ENCODE peak calls at places on chromosome 19, in eight cellular contexts. One of them, this sample, is unnamed.

GRCh38 chr19:29532956-29533355 is 7.2 kb downstream of the VSTM2B start:
- DNase-seq in upper lobe of left lung: no peak
- DNase-seq in tibial nerve: no peak
- DNase-seq in AG09309: no peak
- DNase-seq in dorsolateral prefrontal cortex: no peak
- DNase-seq in WERI-Rb-1: no peak
- DNase-seq in mammary epithelial cell: no peak
- DNase-seq in Caco-2: peak
- DNase-seq in this sample: no peak

GRCh38 chr19:35414442-35414841 is 33.6 kb upstream of the FFAR2 start:
- DNase-seq in Caco-2: no peak
- DNase-seq in WERI-Rb-1: no peak
- DNase-seq in tibial nerve: no peak
- DNase-seq in mammary epithelial cell: no peak
- DNase-seq in dorsolateral prefrontal cortex: no peak
- DNase-seq in upper lobe of left lung: no peak
- DNase-seq in AG09309: no peak
- DNase-seq in this sample: no peak

GRCh38 chr19:16595097-16595496 is 22.9 kb upstream of the SLC35E1 start:
- DNase-seq in AG09309: no peak
- DNase-seq in upper lobe of left lung: no peak
- DNase-seq in tibial nerve: no peak
- DNase-seq in Caco-2: no peak
- DNase-seq in dorsolateral prefrontal cortex: no peak
- DNase-seq in mammary epithelial cell: no peak
- DNase-seq in WERI-Rb-1: no peak
- DNase-seq in this sample: no peak

GRCh38 chr19:33267706-33268105 is 34.6 kb downstream of the CEBPA start:
- DNase-seq in Caco-2: no peak
- DNase-seq in tibial nerve: no peak
- DNase-seq in upper lobe of left lung: no peak
- DNase-seq in WERI-Rb-1: no peak
- DNase-seq in AG09309: no peak
- DNase-seq in mammary epithelial cell: no peak
- DNase-seq in dorsolateral prefrontal cortex: no peak
- DNase-seq in this sample: no peak

GRCh38 chr19:6834433-6834832 is 52.9 kb upstream of the ADGRE1 start:
- DNase-seq in AG09309: no peak
- DNase-seq in mammary epithelial cell: no peak
- DNase-seq in dorsolateral prefrontal cortex: no peak
- DNase-seq in upper lobe of left lung: no peak
- DNase-seq in WERI-Rb-1: no peak
- DNase-seq in tibial nerve: no peak
- DNase-seq in Caco-2: no peak
- DNase-seq in this sample: no peak

GRCh38 chr19:11338569-11339253 is 746 bp downstream of the RAB3D start:
- DNase-seq in WERI-Rb-1: no peak
- DNase-seq in tibial nerve: no peak
- DNase-seq in upper lobe of left lung: peak
- DNase-seq in mammary epithelial cell: no peak
- DNase-seq in AG09309: no peak
- DNase-seq in Caco-2: no peak
- DNase-seq in dorsolateral prefrontal cortex: peak
- DNase-seq in this sample: peak

GRCh38 chr19:32252333-32252669 is 93.1 kb upstream of the ZNF507 start:
- DNase-seq in WERI-Rb-1: no peak
- DNase-seq in upper lobe of left lung: peak
- DNase-seq in AG09309: no peak
- DNase-seq in dorsolateral prefrontal cortex: no peak
- DNase-seq in mammary epithelial cell: no peak
- DNase-seq in tibial nerve: no peak
- DNase-seq in Caco-2: no peak
- DNase-seq in this sample: no peak

GRCh38 chr19:12841094-12841493 is 2.8 kb downstream of the MAST1 start:
- DNase-seq in dorsolateral prefrontal cortex: peak
- DNase-seq in mammary epithelial cell: no peak
- DNase-seq in WERI-Rb-1: no peak
- DNase-seq in Caco-2: peak
- DNase-seq in tibial nerve: no peak
- DNase-seq in upper lobe of left lung: peak
- DNase-seq in AG09309: no peak
- DNase-seq in this sample: peak

GRCh38 chr19:55543567-55543966 is 1.8 kb downstream of the SBK3 start:
- DNase-seq in Caco-2: no peak
- DNase-seq in AG09309: no peak
- DNase-seq in mammary epithelial cell: no peak
- DNase-seq in upper lobe of left lung: no peak
- DNase-seq in dorsolateral prefrontal cortex: no peak
- DNase-seq in tibial nerve: no peak
- DNase-seq in WERI-Rb-1: no peak
- DNase-seq in this sample: no peak

GRCh38 chr19:10896851-10897526 is 25.6 kb downstream of the CARM1 start:
- DNase-seq in tibial nerve: no peak
- DNase-seq in mammary epithelial cell: no peak
- DNase-seq in WERI-Rb-1: no peak
- DNase-seq in AG09309: no peak
- DNase-seq in dorsolateral prefrontal cortex: no peak
- DNase-seq in Caco-2: no peak
- DNase-seq in upper lobe of left lung: no peak
- DNase-seq in this sample: no peak

GRCh38 chr19:49128545-49129237 is 9.3 kb downstream of the PPFIA3 start:
- DNase-seq in WERI-Rb-1: no peak
- DNase-seq in mammary epithelial cell: no peak
- DNase-seq in upper lobe of left lung: peak
- DNase-seq in dorsolateral prefrontal cortex: no peak
- DNase-seq in AG09309: no peak
- DNase-seq in tibial nerve: no peak
- DNase-seq in Caco-2: no peak
- DNase-seq in this sample: no peak

GRCh38 chr19:13097331-13098258 is 5.1 kb downstream of the LYL1 start:
- DNase-seq in mammary epithelial cell: no peak
- DNase-seq in AG09309: no peak
- DNase-seq in Caco-2: no peak
- DNase-seq in dorsolateral prefrontal cortex: no peak
- DNase-seq in WERI-Rb-1: no peak
- DNase-seq in upper lobe of left lung: peak
- DNase-seq in tibial nerve: no peak
- DNase-seq in this sample: no peak

GRCh38 chr19:29400917-29401711 is 124.7 kb upstream of the VSTM2B start:
- DNase-seq in mammary epithelial cell: no peak
- DNase-seq in Caco-2: no peak
- DNase-seq in upper lobe of left lung: peak
- DNase-seq in dorsolateral prefrontal cortex: no peak
- DNase-seq in WERI-Rb-1: no peak
- DNase-seq in tibial nerve: no peak
- DNase-seq in AG09309: no peak
- DNase-seq in this sample: no peak

GRCh38 chr19:39499082-39499642 is 415 bp downstream of the DLL3 start:
- DNase-seq in WERI-Rb-1: peak
- DNase-seq in dorsolateral prefrontal cortex: no peak
- DNase-seq in mammary epithelial cell: peak
- DNase-seq in Caco-2: no peak
- DNase-seq in tibial nerve: no peak
- DNase-seq in upper lobe of left lung: peak
- DNase-seq in AG09309: no peak
- DNase-seq in this sample: peak
- H3K4me3 ChIP-seq in WERI-Rb-1: peak
- H3K4me3 ChIP-seq in dorsolateral prefrontal cortex: no peak
- H3K4me3 ChIP-seq in mammary epithelial cell: no peak
- H3K4me3 ChIP-seq in Caco-2: peak
- H3K4me3 ChIP-seq in tibial nerve: peak
- H3K4me3 ChIP-seq in upper lobe of left lung: no peak
- H3K4me3 ChIP-seq in AG09309: no peak
- H3K4me3 ChIP-seq in this sample: no peak

GRCh38 chr19:1027953-1028902 is 1.8 kb downstream of the CNN2 start:
- DNase-seq in WERI-Rb-1: peak
- DNase-seq in tibial nerve: no peak
- DNase-seq in dorsolateral prefrontal cortex: no peak
- DNase-seq in AG09309: peak
- DNase-seq in mammary epithelial cell: peak
- DNase-seq in Caco-2: peak
- DNase-seq in upper lobe of left lung: peak
- DNase-seq in this sample: peak
- TF ChIP-seq CTCF in WERI-Rb-1: no peak
- TF ChIP-seq CTCF in tibial nerve: no peak
- TF ChIP-seq CTCF in dorsolateral prefrontal cortex: no peak
- TF ChIP-seq CTCF in AG09309: no peak
- TF ChIP-seq CTCF in mammary epithelial cell: no peak
- TF ChIP-seq CTCF in Caco-2: no peak
- TF ChIP-seq CTCF in upper lobe of left lung: no peak
- TF ChIP-seq CTCF in this sample: no peak

GRCh38 chr19:39128511-39129079 is 3.0 kb downstream of the PAK4 start:
- DNase-seq in upper lobe of left lung: no peak
- DNase-seq in Caco-2: peak
- DNase-seq in tibial nerve: no peak
- DNase-seq in AG09309: no peak
- DNase-seq in WERI-Rb-1: no peak
- DNase-seq in mammary epithelial cell: no peak
- DNase-seq in dorsolateral prefrontal cortex: no peak
- DNase-seq in this sample: no peak
- H3K4me3 ChIP-seq in upper lobe of left lung: no peak
- H3K4me3 ChIP-seq in Caco-2: no peak
- H3K4me3 ChIP-seq in tibial nerve: no peak
- H3K4me3 ChIP-seq in AG09309: no peak
- H3K4me3 ChIP-seq in WERI-Rb-1: no peak
- H3K4me3 ChIP-seq in mammary epithelial cell: no peak
- H3K4me3 ChIP-seq in dorsolateral prefrontal cortex: no peak
- H3K4me3 ChIP-seq in this sample: no peak

DNA sequence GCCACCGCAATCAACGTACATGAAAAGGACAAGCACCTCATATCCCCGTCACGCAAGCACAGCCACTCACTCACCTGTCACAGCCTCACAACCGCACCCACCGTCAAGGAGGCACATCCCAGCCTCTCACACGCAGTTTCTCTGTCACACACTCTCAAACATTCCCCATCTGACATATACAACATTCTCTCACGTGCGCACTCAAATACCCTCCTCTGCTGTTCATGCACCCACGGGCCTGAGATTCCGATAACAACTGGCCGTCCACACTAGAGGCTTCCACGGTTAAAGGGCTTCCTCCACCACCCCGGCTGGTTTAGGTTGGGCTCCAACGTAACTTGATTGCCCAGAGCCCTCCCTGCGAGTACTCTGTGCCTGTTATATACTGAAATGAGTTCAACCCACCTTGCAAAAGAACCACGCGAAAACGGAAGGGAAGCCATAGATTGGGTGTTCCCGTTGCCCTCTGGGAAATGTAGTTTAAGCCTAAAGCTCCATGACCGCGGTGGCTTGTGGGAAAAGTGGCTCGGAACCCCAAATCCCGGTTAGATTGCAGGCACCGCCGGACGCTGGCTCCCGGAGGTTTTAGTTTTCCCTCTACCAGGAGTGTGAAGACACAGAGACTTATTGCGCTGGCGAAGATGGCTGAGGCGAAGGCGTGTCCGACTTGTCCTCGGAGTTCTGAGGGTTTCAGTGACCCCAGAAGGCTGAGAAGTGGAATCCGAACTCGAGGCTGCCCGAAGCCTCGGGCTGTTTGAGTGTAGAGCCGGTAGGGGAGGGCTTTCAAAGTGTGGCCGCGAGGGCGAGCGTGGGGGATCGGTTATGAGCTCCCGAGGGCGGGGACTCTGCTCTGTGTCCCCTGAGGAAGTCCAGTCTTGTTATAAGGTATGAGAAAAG is at the start of gene ZNF573:
- DNase-seq in dorsolateral prefrontal cortex: peak
- DNase-seq in WERI-Rb-1: peak
- DNase-seq in mammary epithelial cell: peak
- DNase-seq in tibial nerve: peak
- DNase-seq in AG09309: peak
- DNase-seq in Caco-2: peak
- DNase-seq in upper lobe of left lung: peak
- DNase-seq in this sample: peak
- TF ChIP-seq CTCF in dorsolateral prefrontal cortex: peak
- TF ChIP-seq CTCF in WERI-Rb-1: no peak
- TF ChIP-seq CTCF in mammary epithelial cell: no peak
- TF ChIP-seq CTCF in tibial nerve: no peak
- TF ChIP-seq CTCF in AG09309: peak
- TF ChIP-seq CTCF in Caco-2: no peak
- TF ChIP-seq CTCF in upper lobe of left lung: no peak
- TF ChIP-seq CTCF in this sample: peak

GRCh38 chr19:18414504-18415176 is 4.6 kb upstream of the SSBP4 start:
- DNase-seq in tibial nerve: no peak
- DNase-seq in mammary epithelial cell: peak
- DNase-seq in AG09309: no peak
- DNase-seq in dorsolateral prefrontal cortex: no peak
- DNase-seq in WERI-Rb-1: peak
- DNase-seq in upper lobe of left lung: no peak
- DNase-seq in Caco-2: no peak
- DNase-seq in this sample: no peak
- H3K4me3 ChIP-seq in tibial nerve: peak
- H3K4me3 ChIP-seq in mammary epithelial cell: no peak
- H3K4me3 ChIP-seq in AG09309: peak
- H3K4me3 ChIP-seq in dorsolateral prefrontal cortex: no peak
- H3K4me3 ChIP-seq in WERI-Rb-1: no peak
- H3K4me3 ChIP-seq in upper lobe of left lung: peak
- H3K4me3 ChIP-seq in Caco-2: no peak
- H3K4me3 ChIP-seq in this sample: no peak

This sample was measured in epithelial cell of esophagus.